ENCODE peak calls at places on chromosomes 11 and 22, in eight cellular contexts. W is osteocyte, S is cardiac fibroblast, V is epithelial cell of esophagus, I is astrocyte of the spinal cord, R is fibroblast of the aortic adventitia, Y is hepatocyte, O is endodermal cell. G is an unnamed sample.

GRCh38 chr11:8271106-8271886 is 7.6 kb upstream of the LMO1 start:
- DNase-seq in W (no peak), S (no peak), V (no peak), I (no peak), R (no peak), Y (no peak), O (peak), G (no peak)

GRCh38 chr11:7936615-7937014 is 4.9 kb downstream of the OR10A3 start:
- DNase-seq in W (no peak), S (no peak), V (peak), I (no peak), R (no peak), Y (no peak), O (no peak), G (peak)

GRCh38 chr11:26268980-26269660 is 62.8 kb upstream of the ANO3 start:
- DNase-seq in W (no peak), S (no peak), V (no peak), I (no peak), R (no peak), Y (no peak), O (no peak), G (no peak)

GRCh38 chr11:109371444-109372176 is 50.4 kb upstream of the C11orf87 start:
- DNase-seq in W (no peak), S (peak), V (peak), I (no peak), R (peak), Y (no peak), O (no peak), G (no peak)

GRCh38 chr11:70184396-70184795 is 18.7 kb upstream of the FADD start:
- DNase-seq in W (no peak), S (no peak), V (no peak), I (no peak), R (no peak), Y (no peak), O (no peak), G (no peak)

GRCh38 chr11:12524865-12525264 is 147.5 kb downstream of the PARVA start:
- DNase-seq in W (no peak), S (no peak), V (no peak), I (no peak), R (no peak), Y (no peak), O (no peak), G (no peak)

GRCh38 chr22:38869663-38870062 is 2.4 kb downstream of the CBX6 start:
- DNase-seq in W (no peak), S (no peak), V (no peak), I (no peak), R (no peak), Y (peak), O (peak), G (no peak)

GRCh38 chr11:33734441-33735165 is 1.6 kb downstream of the CD59 start:
- DNase-seq in W (no peak), S (peak), V (peak), I (peak), R (peak), Y (peak), O (no peak), G (peak)

GRCh38 chr11:76910620-76911414 is 50.1 kb downstream of the ACER3 start:
- DNase-seq in W (no peak), S (peak), V (no peak), I (no peak), R (peak), Y (no peak), O (peak), G (no peak)

GRCh38 chr11:7974668-7975067 is 9.4 kb upstream of the NLRP10 start:
- DNase-seq in W (no peak), S (no peak), V (no peak), I (no peak), R (no peak), Y (no peak), O (peak), G (no peak)

GRCh38 chr22:49551446-49551845 is 276.2 kb downstream of the BRD1 start:
- DNase-seq in W (no peak), S (no peak), V (no peak), I (no peak), R (no peak), Y (no peak), O (no peak), G (no peak)

GRCh38 chr22:50276143-50276542 is 6.0 kb upstream of the MAPK11 start:
- DNase-seq in W (no peak), S (peak), V (peak), I (peak), R (peak), Y (peak), O (peak), G (peak)

GRCh38 chr11:16791494-16791961 is 53.1 kb downstream of the C11orf58 start:
- DNase-seq in W (no peak), S (peak), V (peak), I (peak), R (peak), Y (peak), O (no peak), G (peak)

GRCh38 chr11:1510928-1511327 is 24.3 kb upstream of the MOB2 start:
- DNase-seq in W (no peak), S (no peak), V (no peak), I (no peak), R (no peak), Y (no peak), O (no peak), G (no peak)

GRCh38 chr11:108135845-108136599 is 14.7 kb downstream of the ACAT1 start:
- DNase-seq in W (no peak), S (peak), V (peak), I (peak), R (peak), Y (no peak), O (no peak), G (no peak)

GRCh38 chr11:109362059-109362458 is 59.9 kb upstream of the C11orf87 start:
- DNase-seq in W (no peak), S (no peak), V (peak), I (peak), R (no peak), Y (no peak), O (no peak), G (no peak)

GRCh38 chr11:130725417-130726233 is 190.7 kb downstream of the SNX19 start:
- DNase-seq in W (no peak), S (no peak), V (peak), I (no peak), R (no peak), Y (no peak), O (peak), G (no peak)

GRCh38 chr11:16606784-16607674 is 131.4 kb upstream of the C11orf58 start:
- DNase-seq in W (no peak), S (peak), V (peak), I (peak), R (no peak), Y (peak), O (peak), G (peak)

GRCh38 chr11:19995131-19995530 is 165.1 kb downstream of the DBX1 start:
- DNase-seq in W (no peak), S (peak), V (peak), I (peak), R (peak), Y (peak), O (no peak), G (peak)

GRCh38 chr11:76167590-76167989 is 38.7 kb downstream of the WNT11 start:
- DNase-seq in W (no peak), S (peak), V (no peak), I (peak), R (no peak), Y (no peak), O (no peak), G (no peak)

GRCh38 chr11:44556735-44557409 is 8.6 kb upstream of the CD82 start:
- DNase-seq in W (no peak), S (peak), V (peak), I (peak), R (peak), Y (peak), O (peak), G (peak)

GRCh38 chr11:83092488-83093384 is 21.0 kb upstream of the RAB30 start:
- DNase-seq in W (no peak), S (no peak), V (peak), I (peak), R (peak), Y (peak), O (no peak), G (peak)

GRCh38 chr11:11553595-11553994 is 68.2 kb downstream of the GALNT18 start:
- DNase-seq in W (no peak), S (no peak), V (no peak), I (no peak), R (no peak), Y (no peak), O (no peak), G (no peak)

GRCh38 chr11:114764563-114764962 is 86.2 kb downstream of the NXPE2 start:
- DNase-seq in W (no peak), S (no peak), V (no peak), I (no peak), R (no peak), Y (no peak), O (no peak), G (no peak)

GRCh38 chr11:69893631-69894030 is 74.4 kb upstream of the FGF3 start:
- DNase-seq in W (no peak), S (no peak), V (no peak), I (no peak), R (no peak), Y (no peak), O (no peak), G (no peak)

GRCh38 chr11:130499828-130500227 is 51.4 kb downstream of the ADAMTS15 start:
- DNase-seq in W (no peak), S (no peak), V (peak), I (no peak), R (peak), Y (no peak), O (no peak), G (no peak)

GRCh38 chr11:120248551-120249278 is 8.8 kb downstream of the POU2F3 start:
- DNase-seq in W (no peak), S (no peak), V (peak), I (peak), R (peak), Y (no peak), O (no peak), G (no peak)

GRCh38 chr11:119374632-119375394 is 6.7 kb downstream of the USP2 start:
- DNase-seq in W (no peak), S (no peak), V (no peak), I (no peak), R (no peak), Y (no peak), O (peak), G (no peak)

GRCh38 chr11:110000045-110000502 is 93.1 kb upstream of the ZC3H12C start:
- DNase-seq in W (no peak), S (peak), V (peak), I (peak), R (peak), Y (peak), O (no peak), G (no peak)

GRCh38 chr11:35676611-35676965 is 14.0 kb downstream of the TRIM44 start:
- DNase-seq in W (no peak), S (no peak), V (no peak), I (no peak), R (no peak), Y (no peak), O (no peak), G (no peak)

GRCh38 chr11:120130176-120130980 is 7.5 kb downstream of the TRIM29 start:
- DNase-seq in W (no peak), S (no peak), V (no peak), I (no peak), R (no peak), Y (no peak), O (peak), G (no peak)

GRCh38 chr22:46696614-46697013 is 41.4 kb downstream of the CERK start:
- DNase-seq in W (no peak), S (no peak), V (no peak), I (no peak), R (no peak), Y (no peak), O (no peak), G (no peak)

GRCh38 chr11:48043111-48043997 is 63.0 kb downstream of the PTPRJ start:
- DNase-seq in W (no peak), S (no peak), V (no peak), I (no peak), R (no peak), Y (no peak), O (no peak), G (no peak)

GRCh38 chr11:9386086-9386485 is 1.6 kb downstream of the IPO7 start:
- DNase-seq in W (no peak), S (no peak), V (peak), I (no peak), R (no peak), Y (no peak), O (no peak), G (no peak)

GRCh38 chr22:27128461-27129080 is 471.2 kb downstream of the MIAT start:
- DNase-seq in W (no peak), S (peak), V (no peak), I (no peak), R (no peak), Y (no peak), O (no peak), G (no peak)

GRCh38 chr22:39427751-39428596 is 28.4 kb downstream of the TAB1 start:
- DNase-seq in W (no peak), S (no peak), V (no peak), I (no peak), R (no peak), Y (peak), O (no peak), G (no peak)

GRCh38 chr22:27240298-27240885 is 561.2 kb downstream of the MN1 start:
- DNase-seq in W (no peak), S (no peak), V (no peak), I (no peak), R (no peak), Y (no peak), O (no peak), G (peak)

GRCh38 chr11:116312560-116313340 is 460.0 kb downstream of the BUD13 start:
- DNase-seq in W (peak), S (peak), V (no peak), I (peak), R (peak), Y (peak), O (no peak), G (peak)

GRCh38 chr22:40401532-40401931 is 31.1 kb downstream of the SGSM3 start:
- DNase-seq in W (no peak), S (no peak), V (no peak), I (no peak), R (no peak), Y (no peak), O (no peak), G (no peak)

GRCh38 chr22:48088926-48089536 is 1326.6 kb downstream of the TBC1D22A start:
- DNase-seq in W (no peak), S (no peak), V (no peak), I (no peak), R (no peak), Y (no peak), O (peak), G (no peak)
- TF ChIP-seq CTCF in W (no peak), S (no peak), V (no peak), I (no peak), R (no peak), Y (no peak), O (no peak), G (no peak)

GRCh38 chr11:46942172-46942571 is 5.6 kb downstream of the CSTPP1 start:
- DNase-seq in W (no peak), S (no peak), V (no peak), I (no peak), R (no peak), Y (no peak), O (no peak), G (no peak)

DNA sequence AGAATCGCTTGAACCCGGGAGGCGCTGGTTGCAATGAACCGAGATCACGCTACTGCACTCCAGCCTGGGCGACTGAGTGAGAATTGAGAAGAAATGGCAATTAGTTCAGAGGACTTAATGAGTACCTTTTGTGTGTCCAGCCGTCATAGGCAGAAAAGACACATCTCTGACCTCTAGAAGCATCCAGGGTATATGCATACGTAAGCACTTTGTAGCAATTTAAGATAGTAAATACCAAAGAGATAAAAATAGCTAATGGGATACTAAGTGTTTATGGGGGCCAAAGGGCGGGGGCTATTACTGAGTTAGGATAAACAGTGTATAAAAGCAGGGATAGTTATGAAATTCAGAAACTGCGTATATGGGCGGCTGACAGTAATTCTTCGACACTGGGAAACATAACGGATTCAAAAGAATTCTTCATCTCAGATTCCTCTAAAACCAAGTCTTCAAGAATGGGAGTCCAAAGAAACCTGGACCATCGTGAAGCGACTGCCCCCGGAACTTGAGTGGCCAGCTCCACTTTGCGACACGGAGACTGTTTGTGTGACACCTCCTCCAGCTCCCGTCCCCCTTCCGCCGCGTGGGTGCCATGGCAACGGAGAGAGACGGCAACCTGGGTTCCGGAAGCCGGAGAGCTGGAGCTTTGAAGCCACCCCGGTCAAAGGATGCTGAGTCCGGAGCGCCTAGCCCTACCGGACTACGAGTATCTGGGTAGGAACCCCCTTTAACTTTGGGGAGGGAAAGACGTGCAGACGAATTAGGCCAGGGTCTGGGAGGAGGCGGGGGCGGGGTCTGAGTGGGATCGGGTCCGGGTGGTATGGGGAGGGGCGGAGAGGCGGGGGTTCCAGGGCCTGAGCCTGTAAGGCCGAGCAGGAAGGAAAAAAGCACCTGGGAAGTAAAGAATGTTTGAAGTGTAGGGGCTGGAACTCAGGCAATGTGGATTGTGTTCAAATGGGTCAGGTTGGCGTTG is at the start of gene CSTPP1:
- DNase-seq in W (peak), S (peak), V (peak), I (peak), R (peak), Y (peak), O (peak), G (peak)
- TF ChIP-seq CTCF in W (no peak), S (no peak), V (no peak), I (no peak), R (no peak), Y (no peak), O (no peak), G (no peak)

GRCh38 chr11:15146271-15147003 is 31.7 kb downstream of the INSC start:
- DNase-seq in W (no peak), S (peak), V (peak), I (peak), R (peak), Y (no peak), O (no peak), G (no peak)

GRCh38 chr11:15145635-15146034 is 30.9 kb downstream of the INSC start:
- DNase-seq in W (no peak), S (no peak), V (no peak), I (no peak), R (no peak), Y (peak), O (no peak), G (peak)

GRCh38 chr11:15149050-15149449 is 34.3 kb downstream of the INSC start:
- DNase-seq in W (no peak), S (no peak), V (no peak), I (no peak), R (no peak), Y (no peak), O (no peak), G (no peak)

GRCh38 chr11:15150507-15150906 is 35.8 kb downstream of the INSC start:
- DNase-seq in W (no peak), S (no peak), V (no peak), I (no peak), R (no peak), Y (no peak), O (no peak), G (no peak)

GRCh38 chr11:15148181-15148580 is 33.5 kb downstream of the INSC start:
- DNase-seq in W (no peak), S (peak), V (no peak), I (peak), R (peak), Y (no peak), O (no peak), G (no peak)
- TF ChIP-seq CTCF in W (no peak), S (no peak), V (no peak), I (no peak), R (no peak), Y (no peak), O (no peak), G (no peak)

GRCh38 chr11:118258410-118258809 is 5.7 kb downstream of the MPZL2 start:
- DNase-seq in W (no peak), S (no peak), V (peak), I (no peak), R (no peak), Y (no peak), O (no peak), G (no peak)
- TF ChIP-seq CTCF in W (no peak), S (peak), V (peak), I (peak), R (peak), Y (peak), O (peak), G (no peak)

GRCh38 chr11:63906585-63906984 is 10.4 kb downstream of the RCOR2 start:
- DNase-seq in W (no peak), S (peak), V (peak), I (no peak), R (peak), Y (peak), O (peak), G (peak)
- TF ChIP-seq CTCF in W (peak), S (no peak), V (peak), I (peak), R (no peak), Y (peak), O (peak), G (peak)

GRCh38 chr11:103111400-103111799 is 2.2 kb downstream of the DYNC2H1 start:
- DNase-seq in W (no peak), S (no peak), V (no peak), I (no peak), R (no peak), Y (no peak), O (no peak), G (no peak)

GRCh38 chr11:103109818-103110388 is 677 bp downstream of the DYNC2H1 start:
- DNase-seq in W (no peak), S (peak), V (no peak), I (peak), R (no peak), Y (no peak), O (peak), G (no peak)

GRCh38 chr11:103108933-103109817 is at the start of gene DYNC2H1:
- DNase-seq in W (peak), S (peak), V (peak), I (peak), R (peak), Y (peak), O (peak), G (peak)

GRCh38 chr11:103112364-103112763 is 3.1 kb downstream of the DYNC2H1 start:
- DNase-seq in W (no peak), S (peak), V (no peak), I (no peak), R (peak), Y (no peak), O (no peak), G (no peak)

GRCh38 chr11:103110406-103110805 is 1.2 kb downstream of the DYNC2H1 start:
- DNase-seq in W (no peak), S (peak), V (peak), I (peak), R (peak), Y (peak), O (no peak), G (no peak)
- TF ChIP-seq CTCF in W (peak), S (peak), V (peak), I (peak), R (peak), Y (peak), O (no peak), G (no peak)

DNA sequence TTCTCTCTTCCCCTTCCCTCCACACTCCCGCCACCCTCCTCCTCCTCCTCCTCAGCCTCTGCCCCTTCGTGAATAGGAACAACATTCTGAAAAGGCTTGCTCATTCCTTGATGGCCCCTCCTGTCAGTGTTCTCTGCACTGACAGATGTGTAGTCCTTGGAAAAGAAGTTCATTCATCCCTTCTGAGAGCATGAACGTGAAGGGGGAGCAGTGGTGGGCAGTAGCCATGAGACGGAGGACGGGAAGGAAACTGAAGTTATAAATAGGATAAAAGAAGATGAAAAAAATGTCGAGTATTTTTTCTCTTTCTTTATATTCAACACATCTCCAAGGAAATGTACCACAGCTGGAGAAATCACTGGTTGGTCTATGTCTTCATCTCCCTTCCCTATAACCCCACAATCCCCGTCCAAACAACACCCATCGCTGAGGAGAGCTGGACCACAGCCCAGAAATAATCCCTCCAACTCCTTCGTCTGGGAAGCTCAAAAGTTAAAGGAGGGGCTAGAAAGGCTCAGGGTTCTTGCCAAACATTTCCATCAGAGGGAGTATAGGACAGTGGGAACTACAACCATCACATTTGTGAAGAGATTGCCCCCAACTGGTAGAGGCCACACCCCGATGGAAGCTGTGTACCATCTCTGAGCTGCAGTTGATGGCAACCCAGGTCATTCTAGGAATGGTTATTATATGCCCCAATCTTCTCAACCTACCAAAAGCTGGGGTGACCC is 33.5 kb downstream of the ETS1 start:
- DNase-seq in W (no peak), S (peak), V (no peak), I (peak), R (peak), Y (peak), O (no peak), G (no peak)
- TF ChIP-seq CTCF in W (no peak), S (peak), V (no peak), I (peak), R (peak), Y (peak), O (peak), G (no peak)

G was measured in Calu3.